ENCODE peak calls at places on chromosomes 5 and 9, in eight cellular contexts. X, W, Z, F, I, J, T and C are unnamed samples.

GRCh38 chr5:158492850-158493249 is 606.9 kb downstream of the EBF1 start:
- DNase-seq in X (no peak), W (no peak), Z (no peak), F (no peak), I (no peak), J (no peak), T (no peak), C (no peak)

GRCh38 chr9:7363777-7364477 is 435.7 kb downstream of the DMAC1 start:
- DNase-seq in X (no peak), W (no peak), Z (no peak), F (no peak), I (no peak), J (no peak), T (no peak), C (no peak)

GRCh38 chr9:117411547-117411946 is 3.3 kb downstream of the ASTN2 start:
- DNase-seq in X (no peak), W (peak; percentile 69), Z (no peak), F (peak; percentile 48), I (no peak), J (peak; percentile 70), T (peak; percentile 72), C (peak; percentile 57)

GRCh38 chr5:178383301-178383918 is 150.8 kb upstream of the PHYKPL start:
- DNase-seq in X (no peak), W (no peak), Z (no peak), F (no peak), I (no peak), J (no peak), T (no peak), C (no peak)

GRCh38 chr9:96333958-96334357 is 32.0 kb upstream of the HSD17B3 start:
- DNase-seq in X (no peak), W (no peak), Z (no peak), F (no peak), I (no peak), J (no peak), T (no peak), C (no peak)

GRCh38 chr9:100505564-100506159 is 32.7 kb downstream of the TMEFF1 start:
- DNase-seq in X (peak; percentile 39), W (no peak), Z (no peak), F (peak; percentile 84), I (peak; percentile 51), J (peak; percentile 60), T (peak; percentile 38), C (peak; percentile 56)

GRCh38 chr9:124188331-124189110 is 69.2 kb upstream of the NEK6 start:
- DNase-seq in X (no peak), W (no peak), Z (no peak), F (no peak), I (no peak), J (no peak), T (no peak), C (no peak)

GRCh38 chr5:74660146-74660545 is 19.6 kb upstream of the ENC1 start:
- DNase-seq in X (no peak), W (no peak), Z (no peak), F (no peak), I (no peak), J (no peak), T (no peak), C (no peak)

GRCh38 chr5:97355775-97356174 is 172.7 kb upstream of the RIOK2 start:
- DNase-seq in X (no peak), W (no peak), Z (no peak), F (peak; percentile 45), I (no peak), J (no peak), T (no peak), C (no peak)

GRCh38 chr9:72882117-72882775 is 70.6 kb downstream of the ALDH1A1 start:
- DNase-seq in X (no peak), W (no peak), Z (no peak), F (no peak), I (no peak), J (no peak), T (no peak), C (no peak)

GRCh38 chr5:132591140-132591539 is 34.4 kb downstream of the RAD50 start:
- DNase-seq in X (no peak), W (no peak), Z (no peak), F (peak; percentile 20), I (no peak), J (no peak), T (no peak), C (no peak)

GRCh38 chr5:78076351-78076750 is 218.1 kb downstream of the AP3B1 start:
- DNase-seq in X (no peak), W (no peak), Z (no peak), F (no peak), I (no peak), J (peak; percentile 18), T (no peak), C (no peak)

GRCh38 chr5:31719988-31720387 is 81.1 kb downstream of the PDZD2 start:
- DNase-seq in X (no peak), W (no peak), Z (no peak), F (peak; percentile 32), I (no peak), J (no peak), T (no peak), C (no peak)

GRCh38 chr5:133943475-133943817 is 25.0 kb downstream of the C5orf15 start:
- DNase-seq in X (no peak), W (no peak), Z (no peak), F (no peak), I (no peak), J (no peak), T (no peak), C (no peak)

GRCh38 chr5:65037845-65038815 is 269.4 kb downstream of the CWC27 start:
- DNase-seq in X (no peak), W (no peak), Z (no peak), F (no peak), I (no peak), J (no peak), T (peak; percentile 58), C (no peak)

GRCh38 chr5:154369682-154370081 is 76.1 kb upstream of the SAP30L start:
- DNase-seq in X (no peak), W (no peak), Z (no peak), F (no peak), I (no peak), J (no peak), T (no peak), C (no peak)

GRCh38 chr5:103918668-103919367 is 356.2 kb upstream of the NUDT12 start:
- DNase-seq in X (no peak), W (no peak), Z (peak; percentile 96), F (no peak), I (no peak), J (no peak), T (no peak), C (no peak)

GRCh38 chr5:176680226-176680563 is 32.9 kb downstream of the TSPAN17 start:
- DNase-seq in X (no peak), W (no peak), Z (no peak), F (no peak), I (no peak), J (peak; percentile 43), T (no peak), C (no peak)

GRCh38 chr5:36392818-36393217 is 91.1 kb upstream of the RANBP3L start:
- DNase-seq in X (no peak), W (no peak), Z (no peak), F (no peak), I (no peak), J (no peak), T (no peak), C (no peak)

GRCh38 chr9:126157409-126157808 is 169.2 kb upstream of the MVB12B start:
- DNase-seq in X (no peak), W (no peak), Z (no peak), F (no peak), I (no peak), J (no peak), T (no peak), C (no peak)

GRCh38 chr5:16800477-16800876 is 135.6 kb downstream of the MYO10 start:
- DNase-seq in X (no peak), W (no peak), Z (no peak), F (no peak), I (no peak), J (no peak), T (no peak), C (no peak)

GRCh38 chr5:168480601-168481000 is 5.7 kb upstream of the RARS1 start:
- DNase-seq in X (no peak), W (no peak), Z (no peak), F (no peak), I (no peak), J (no peak), T (no peak), C (no peak)

GRCh38 chr5:134845335-134845851 is 375 bp upstream of the C5orf24 start:
- DNase-seq in X (no peak), W (no peak), Z (no peak), F (peak; percentile 21), I (no peak), J (no peak), T (no peak), C (no peak)

GRCh38 chr5:43193952-43194321 is 1.9 kb downstream of the NIM1K start:
- DNase-seq in X (no peak), W (no peak), Z (no peak), F (no peak), I (no peak), J (no peak), T (no peak), C (no peak)

GRCh38 chr5:141507387-141508091 is 18.7 kb downstream of the PCDHGC5 start:
- DNase-seq in X (no peak), W (no peak), Z (peak; percentile 67), F (peak; percentile 85), I (no peak), J (peak; percentile 67), T (no peak), C (no peak)

GRCh38 chr5:153400931-153401330 is 89.5 kb upstream of the GRIA1 start:
- DNase-seq in X (no peak), W (peak; percentile 31), Z (no peak), F (no peak), I (no peak), J (no peak), T (no peak), C (no peak)

GRCh38 chr5:117054808-117055398 is 480.3 kb upstream of the SEMA6A start:
- DNase-seq in X (no peak), W (no peak), Z (no peak), F (no peak), I (no peak), J (no peak), T (no peak), C (no peak)